ENCODE peak calls at places on chromosomes 6 and 20, in four cellular contexts. R is NCI-H748 treated with DMSO at 0.1 percent for 48 hours, W is hypothalamus, I is nucleus accumbens. V is an unnamed sample.

GRCh38 chr6:45727824-45728449 is 287.7 kb downstream of the CLIC5 start:
- DNase-seq in R (peak), W (no peak), I (no peak), V (no peak)

GRCh38 chr20:57570898-57571297 is 10.0 kb downstream of the PCK1 start:
- DNase-seq in R (no peak), W (no peak), I (no peak), V (no peak)

GRCh38 chr6:52749546-52750152 is 13.6 kb downstream of the GSTA2 start:
- DNase-seq in R (no peak), W (no peak), I (no peak), V (no peak)

GRCh38 chr6:119147101-119148053 is 68.9 kb upstream of the FAM184A start:
- DNase-seq in R (no peak), W (no peak), I (no peak), V (no peak)

GRCh38 chr6:83546636-83547035 is 34.3 kb downstream of the PRSS35 start:
- DNase-seq in R (no peak), W (no peak), I (no peak), V (no peak)

GRCh38 chr20:14445310-14445709 is 107.9 kb upstream of the FLRT3 start:
- DNase-seq in R (no peak), W (no peak), I (no peak), V (no peak)

GRCh38 chr6:82204010-82204409 is 43.5 kb downstream of the IBTK start:
- DNase-seq in R (no peak), W (no peak), I (no peak), V (no peak)

GRCh38 chr6:119584088-119584487 is 234.5 kb upstream of the MAN1A1 start:
- DNase-seq in R (no peak), W (no peak), I (no peak), V (no peak)

GRCh38 chr6:85684809-85685171 is 42.1 kb upstream of the SYNCRIP start:
- DNase-seq in R (no peak), W (no peak), I (no peak), V (no peak)

GRCh38 chr20:58359441-58359840 is 29.6 kb upstream of the VAPB start:
- DNase-seq in R (no peak), W (no peak), I (no peak), V (no peak)